ENCODE peak calls at places on chromosomes 6 and 20, in seven cellular contexts. One of them, this sample, is unnamed.

GRCh38 chr6:99608059-99608885 is 1.6 kb downstream of the PRDM13 start:
- DNase-seq in RPMI8226: no peak
- DNase-seq in NCI-H524: no peak
- DNase-seq in Calu3: no peak
- DNase-seq in kidney epithelial cell: no peak
- DNase-seq in GM12865: no peak
- DNase-seq in neural crest cell: no peak
- DNase-seq in this sample: no peak

GRCh38 chr6:122222761-122223160 is 176.7 kb upstream of the HSF2 start:
- DNase-seq in NCI-H524: no peak
- DNase-seq in GM12865: no peak
- DNase-seq in kidney epithelial cell: no peak
- DNase-seq in Calu3: no peak
- DNase-seq in RPMI8226: no peak
- DNase-seq in neural crest cell: no peak
- DNase-seq in this sample: no peak

GRCh38 chr6:30258204-30258603 is 45.0 kb upstream of the TRIM26 start:
- DNase-seq in neural crest cell: no peak
- DNase-seq in RPMI8226: no peak
- DNase-seq in kidney epithelial cell: no peak
- DNase-seq in NCI-H524: no peak
- DNase-seq in GM12865: peak
- DNase-seq in Calu3: no peak
- DNase-seq in this sample: no peak

GRCh38 chr6:14921170-14921569 is 324.7 kb upstream of the JARID2 start:
- DNase-seq in GM12865: no peak
- DNase-seq in Calu3: no peak
- DNase-seq in neural crest cell: peak
- DNase-seq in kidney epithelial cell: no peak
- DNase-seq in NCI-H524: no peak
- DNase-seq in RPMI8226: no peak
- DNase-seq in this sample: no peak

GRCh38 chr6:134174790-134175531 is 122.5 kb upstream of the SLC2A12 start:
- DNase-seq in kidney epithelial cell: peak
- DNase-seq in NCI-H524: peak
- DNase-seq in RPMI8226: peak
- DNase-seq in Calu3: peak
- DNase-seq in neural crest cell: peak
- DNase-seq in GM12865: peak
- DNase-seq in this sample: peak

GRCh38 chr20:32589256-32589655 is 4.1 kb upstream of the NOL4L start:
- DNase-seq in GM12865: no peak
- DNase-seq in RPMI8226: no peak
- DNase-seq in Calu3: peak
- DNase-seq in NCI-H524: no peak
- DNase-seq in kidney epithelial cell: no peak
- DNase-seq in neural crest cell: no peak
- DNase-seq in this sample: no peak

GRCh38 chr6:169589699-169590257 is 112.1 kb downstream of the WDR27 start:
- DNase-seq in Calu3: no peak
- DNase-seq in kidney epithelial cell: peak
- DNase-seq in GM12865: peak
- DNase-seq in RPMI8226: no peak
- DNase-seq in NCI-H524: no peak
- DNase-seq in neural crest cell: no peak
- DNase-seq in this sample: no peak

GRCh38 chr6:148925701-148926100 is 178.9 kb downstream of the UST start:
- DNase-seq in Calu3: no peak
- DNase-seq in GM12865: no peak
- DNase-seq in neural crest cell: no peak
- DNase-seq in kidney epithelial cell: no peak
- DNase-seq in NCI-H524: no peak
- DNase-seq in RPMI8226: no peak
- DNase-seq in this sample: no peak

GRCh38 chr6:33424855-33425667 is 5.2 kb downstream of the SYNGAP1 start:
- DNase-seq in neural crest cell: no peak
- DNase-seq in RPMI8226: peak
- DNase-seq in GM12865: no peak
- DNase-seq in kidney epithelial cell: no peak
- DNase-seq in Calu3: peak
- DNase-seq in NCI-H524: no peak
- DNase-seq in this sample: no peak

GRCh38 chr20:8454137-8454712 is 322.2 kb downstream of the PLCB1 start:
- DNase-seq in kidney epithelial cell: peak
- DNase-seq in GM12865: peak
- DNase-seq in NCI-H524: peak
- DNase-seq in Calu3: no peak
- DNase-seq in neural crest cell: no peak
- DNase-seq in RPMI8226: peak
- DNase-seq in this sample: peak

GRCh38 chr20:3796477-3797225 is 541 bp downstream of the CDC25B start:
- DNase-seq in NCI-H524: no peak
- DNase-seq in neural crest cell: no peak
- DNase-seq in kidney epithelial cell: no peak
- DNase-seq in Calu3: no peak
- DNase-seq in RPMI8226: peak
- DNase-seq in GM12865: no peak
- DNase-seq in this sample: no peak

GRCh38 chr6:72811971-72812421 is 190.1 kb downstream of the KCNQ5 start:
- DNase-seq in Calu3: no peak
- DNase-seq in NCI-H524: no peak
- DNase-seq in neural crest cell: no peak
- DNase-seq in GM12865: no peak
- DNase-seq in RPMI8226: no peak
- DNase-seq in kidney epithelial cell: no peak
- DNase-seq in this sample: no peak

GRCh38 chr6:134173936-134174789 is 121.7 kb upstream of the SLC2A12 start:
- DNase-seq in RPMI8226: peak
- DNase-seq in GM12865: peak
- DNase-seq in kidney epithelial cell: peak
- DNase-seq in Calu3: peak
- DNase-seq in NCI-H524: peak
- DNase-seq in neural crest cell: peak
- DNase-seq in this sample: peak

GRCh38 chr6:24283043-24283985 is 74.5 kb downstream of the DCDC2 start:
- DNase-seq in neural crest cell: peak
- DNase-seq in RPMI8226: peak
- DNase-seq in kidney epithelial cell: peak
- DNase-seq in NCI-H524: peak
- DNase-seq in Calu3: peak
- DNase-seq in GM12865: peak
- DNase-seq in this sample: peak

GRCh38 chr6:27451660-27452390 is 21.1 kb downstream of the ZNF184 start:
- DNase-seq in GM12865: no peak
- DNase-seq in kidney epithelial cell: no peak
- DNase-seq in NCI-H524: no peak
- DNase-seq in neural crest cell: no peak
- DNase-seq in Calu3: no peak
- DNase-seq in RPMI8226: no peak
- DNase-seq in this sample: no peak

GRCh38 chr20:62885808-62886708 is 24.4 kb upstream of the TCFL5 start:
- DNase-seq in neural crest cell: no peak
- DNase-seq in RPMI8226: peak
- DNase-seq in kidney epithelial cell: no peak
- DNase-seq in GM12865: no peak
- DNase-seq in NCI-H524: no peak
- DNase-seq in Calu3: no peak
- DNase-seq in this sample: peak

GRCh38 chr6:13910443-13910842 is 14.3 kb upstream of the RNF182 start:
- DNase-seq in neural crest cell: no peak
- DNase-seq in GM12865: no peak
- DNase-seq in NCI-H524: no peak
- DNase-seq in Calu3: no peak
- DNase-seq in RPMI8226: no peak
- DNase-seq in kidney epithelial cell: no peak
- DNase-seq in this sample: no peak

GRCh38 chr6:142478117-142478516 is 176.3 kb downstream of the ADGRG6 start:
- DNase-seq in Calu3: no peak
- DNase-seq in kidney epithelial cell: no peak
- DNase-seq in RPMI8226: peak
- DNase-seq in GM12865: peak
- DNase-seq in NCI-H524: peak
- DNase-seq in neural crest cell: no peak
- DNase-seq in this sample: peak

GRCh38 chr20:2872304-2873009 is 824 bp upstream of the PTPRA start:
- DNase-seq in Calu3: peak
- DNase-seq in GM12865: peak
- DNase-seq in RPMI8226: peak
- DNase-seq in NCI-H524: peak
- DNase-seq in kidney epithelial cell: no peak
- DNase-seq in neural crest cell: peak
- DNase-seq in this sample: peak

GRCh38 chr20:14523090-14523489 is 185.7 kb upstream of the FLRT3 start:
- DNase-seq in Calu3: no peak
- DNase-seq in neural crest cell: no peak
- DNase-seq in kidney epithelial cell: no peak
- DNase-seq in GM12865: no peak
- DNase-seq in RPMI8226: no peak
- DNase-seq in NCI-H524: no peak
- DNase-seq in this sample: no peak

GRCh38 chr6:8888468-8888867 is 453.1 kb upstream of the SLC35B3 start:
- DNase-seq in Calu3: no peak
- DNase-seq in RPMI8226: peak
- DNase-seq in kidney epithelial cell: no peak
- DNase-seq in NCI-H524: no peak
- DNase-seq in GM12865: peak
- DNase-seq in neural crest cell: no peak
- DNase-seq in this sample: no peak